ENCODE peak calls at places on chromosomes 7 and 10, in nine cellular contexts. Z, P, R, L, V, D, F, C and A are unnamed samples.

GRCh38 chr7:136016649-136017395 is 39.7 kb upstream of the MTPN start:
- DNase-seq in Z (no peak), P (no peak), R (no peak), L (no peak), V (no peak), D (no peak), F (no peak), C (no peak), A (no peak)

GRCh38 chr7:41385996-41386395 is 316.9 kb downstream of the INHBA start:
- DNase-seq in Z (no peak), P (no peak), R (no peak), L (no peak), V (no peak), D (no peak), F (no peak), C (no peak), A (no peak)

GRCh38 chr10:77874872-77875271 is 51.7 kb downstream of the DLG5 start:
- DNase-seq in Z (no peak), P (no peak), R (no peak), L (no peak), V (no peak), D (no peak), F (no peak), C (no peak), A (no peak)

GRCh38 chr7:128120976-128121490 is 89.8 kb upstream of the LRRC4 start:
- DNase-seq in Z (no peak), P (no peak), R (no peak), L (no peak), V (no peak), D (no peak), F (no peak), C (no peak), A (no peak)

GRCh38 chr7:27254625-27255024 is 12.0 kb downstream of the EVX1 start:
- DNase-seq in Z (no peak), P (no peak), R (no peak), L (no peak), V (no peak), D (no peak), F (no peak), C (no peak), A (no peak)

GRCh38 chr10:24944512-24945255 is 7.7 kb downstream of the PRTFDC1 start:
- DNase-seq in Z (no peak), P (no peak), R (no peak), L (peak), V (no peak), D (peak), F (peak), C (no peak), A (no peak)

GRCh38 chr7:11373546-11374142 is 400.0 kb downstream of the PHF14 start:
- DNase-seq in Z (peak), P (no peak), R (no peak), L (no peak), V (no peak), D (peak), F (peak), C (no peak), A (no peak)

GRCh38 chr10:129042747-129043146 is 424.3 kb upstream of the MGMT start:
- DNase-seq in Z (no peak), P (no peak), R (no peak), L (no peak), V (no peak), D (no peak), F (no peak), C (no peak), A (peak)